ENCODE peak calls at places on chromosomes 16 and 17, in five cellular contexts. V, I, R, S and P are unnamed samples.

GRCh38 chr17:78999056-78999768 is 10.4 kb downstream of the CANT1 start:
- DNase-seq in S (no peak), R (no peak), I (no peak), V (no peak), P (no peak)

GRCh38 chr16:88967800-88968588 is 9.0 kb downstream of the CBFA2T3 start:
- DNase-seq in R (no peak), S (no peak), I (peak; percentile 82), V (no peak), P (no peak)

GRCh38 chr17:43940630-43941029 is 1.6 kb downstream of the PPY start:
- DNase-seq in R (no peak), V (peak; percentile 63), S (peak; percentile 16), I (no peak), P (no peak)

GRCh38 chr16:80752563-80752962 is 51.8 kb downstream of the CDYL2 start:
- DNase-seq in V (no peak), R (no peak), S (no peak), I (no peak), P (no peak)

GRCh38 chr17:78124081-78124835 is 4.3 kb downstream of the TMC6 start:
- DNase-seq in I (peak; percentile 57), R (no peak), V (no peak), S (no peak), P (no peak)

GRCh38 chr16:1501630-1502029 is 8.5 kb downstream of the TELO2 start:
- DNase-seq in I (no peak), S (no peak), V (no peak), R (no peak), P (no peak)

GRCh38 chr17:7613769-7614421 is 802 bp downstream of the FXR2 start:
- DNase-seq in S (peak; percentile 21), V (no peak), I (no peak), R (no peak), P (no peak)

GRCh38 chr16:12311887-12312286 is 335.4 kb downstream of the SNX29 start:
- DNase-seq in R (no peak), S (no peak), I (no peak), V (no peak), P (no peak)

GRCh38 chr17:574061-574460 is 140.6 kb downstream of the VPS53 start:
- DNase-seq in R (no peak), V (no peak), I (no peak), S (peak; percentile 83), P (no peak)

GRCh38 chr16:26727801-26728200 is 338.9 kb upstream of the C16orf82 start:
- DNase-seq in R (no peak), V (no peak), I (no peak), S (no peak), P (no peak)

GRCh38 chr16:6106061-6106460 is 1008.5 kb upstream of the EEF2KMT start:
- DNase-seq in V (no peak), R (peak; percentile 80), I (no peak), S (no peak), P (no peak)

GRCh38 chr17:80426671-80427326 is 11.8 kb downstream of the ENDOV start:
- DNase-seq in R (no peak), V (peak; percentile 90), S (peak; percentile 54), I (peak; percentile 76), P (peak; percentile 37)

GRCh38 chr16:11828696-11829095 is 22.6 kb downstream of the RSL1D1 start:
- DNase-seq in V (no peak), I (no peak), R (no peak), S (no peak), P (no peak)

GRCh38 chr16:53913082-53913870 is 209.3 kb downstream of the FTO start:
- DNase-seq in R (no peak), I (peak; percentile 11), V (no peak), S (no peak), P (no peak)

GRCh38 chr17:63622571-63623390 is 564 bp downstream of the MAP3K3 start:
- DNase-seq in R (no peak), S (peak; percentile 92), I (peak; percentile 76), V (peak; percentile 76), P (peak; percentile 52)

GRCh38 chr16:49345829-49346228 is 27.8 kb upstream of the C16orf78 start:
- DNase-seq in I (no peak), R (no peak), V (peak; percentile 11), S (no peak), P (no peak)

GRCh38 chr16:57283956-57284205 is 591 bp downstream of the PLLP start:
- DNase-seq in S (no peak), V (no peak), I (no peak), R (no peak), P (no peak)

GRCh38 chr17:79850571-79851460 is 11.6 kb upstream of the CBX4 start:
- DNase-seq in R (no peak), I (no peak), V (peak; percentile 52), S (no peak), P (no peak)

GRCh38 chr16:66382966-66383299 is 16.4 kb downstream of the CDH5 start:
- DNase-seq in S (peak; percentile 93), V (no peak), R (no peak), I (no peak), P (no peak)

GRCh38 chr17:1561420-1562177 is 993 bp downstream of the PITPNA start:
- DNase-seq in I (no peak), S (peak; percentile 24), R (no peak), V (peak; percentile 47), P (no peak)

GRCh38 chr16:49523435-49524159 is 150.0 kb downstream of the C16orf78 start:
- DNase-seq in V (no peak), S (no peak), R (no peak), I (no peak), P (no peak)

GRCh38 chr16:55559233-55559632 is 7.3 kb upstream of the CAPNS2 start:
- DNase-seq in I (no peak), R (no peak), V (no peak), S (peak; percentile 91), P (no peak)
- TF ChIP-seq POLR2AphosphoS5 in I (no peak), R (no peak), V (no peak), S (peak; percentile 70), P (no peak)

GRCh38 chr17:28898261-28898955 is 875 bp upstream of the FLOT2 start:
- DNase-seq in I (no peak), R (no peak), V (no peak), S (no peak), P (no peak)

GRCh38 chr17:28896884-28897768 is at the start of gene FLOT2:
- DNase-seq in S (peak; percentile 22), V (peak; percentile 88), I (peak; percentile 68), R (peak; percentile 93), P (no peak)

GRCh38 chr17:28895794-28896447 is 1.6 kb downstream of the FLOT2 start:
- DNase-seq in V (no peak), I (no peak), R (no peak), S (peak; percentile 28), P (no peak)

GRCh38 chr17:28897769-28898259 is 281 bp upstream of the FLOT2 start:
- DNase-seq in I (no peak), V (no peak), R (no peak), S (peak; percentile 37), P (no peak)

GRCh38 chr17:28896491-28896883 is 1.0 kb downstream of the FLOT2 start:
- DNase-seq in V (no peak), R (no peak), I (no peak), S (peak; percentile 24), P (no peak)
- TF ChIP-seq CTCF in V (no peak), R (no peak), I (no peak), S (no peak), P (no peak)

GRCh38 chr17:75346906-75347305 is 57.7 kb upstream of the SLC25A19 start:
- DNase-seq in I (no peak), S (no peak), R (no peak), V (peak; percentile 54), P (no peak)

GRCh38 chr17:75343007-75343406 is 53.8 kb upstream of the SLC25A19 start:
- DNase-seq in R (no peak), S (no peak), I (no peak), V (no peak), P (no peak)

GRCh38 chr17:75344664-75345063 is 55.4 kb upstream of the SLC25A19 start:
- DNase-seq in V (peak; percentile 42), R (no peak), I (no peak), S (no peak), P (no peak)

GRCh38 chr17:75348386-75349012 is 57.0 kb downstream of the GRB2 start:
- DNase-seq in S (no peak), V (no peak), R (no peak), I (no peak), P (no peak)

GRCh38 chr17:75345514-75346167 is 56.4 kb upstream of the SLC25A19 start:
- DNase-seq in I (peak; percentile 37), S (no peak), V (no peak), R (no peak), P (no peak)
- H3K4me1 ChIP-seq in I (peaks cover 4% of the 10 kb centered on the region), S (no peaks in the 10 kb centered on the region), V (peaks cover 76% of the 10 kb centered on the region), R (peaks cover 78% of the 10 kb centered on the region), P (no peaks in the 10 kb centered on the region)

GRCh38 chr17:28326114-28326513 is 7.1 kb downstream of the TMEM97 start:
- DNase-seq in V (no peak), S (no peak), I (peak; percentile 35), R (no peak), P (no peak)
- TF ChIP-seq POLR2AphosphoS5 in V (no peak), S (no peak), I (no peak), R (no peak), P (peak; percentile 37)

GRCh38 chr16:68343137-68343536 is 32.3 kb downstream of the PRMT7 start:
- DNase-seq in R (no peak), S (no peak), I (no peak), V (no peak), P (no peak)
- TF ChIP-seq CTCF in R (no peak), S (no peak), I (no peak), V (no peak), P (no peak)